ENCODE peak calls at places on chromosome 19, in five cellular contexts. U, P, T, S and Q are unnamed samples.
A peak's percentile ranks its signal among the peaks of the same experiment; 100 is the strongest.

GRCh38 chr19:13998426-13998825 is 7.7 kb downstream of the RFX1 start:
- DNase-seq in T (no peak), U (no peak), P (no peak), S (no peak), Q (no peak)

GRCh38 chr19:30911491-30911890 is 437.7 kb downstream of the TSHZ3 start:
- DNase-seq in S (no peak), P (no peak), U (no peak), T (no peak), Q (no peak)

GRCh38 chr19:10346509-10346908 is 7.1 kb upstream of the ICAM3 start:
- DNase-seq in T (no peak), S (no peak), P (no peak), U (peak; percentile 63), Q (no peak)

GRCh38 chr19:11025445-11025844 is 63.8 kb upstream of the LDLR start:
- DNase-seq in S (no peak), T (no peak), U (no peak), P (no peak), Q (no peak)

GRCh38 chr19:13241321-13242104 is 91.3 kb downstream of the IER2 start:
- DNase-seq in U (no peak), P (peak; percentile 61), S (no peak), T (no peak), Q (no peak)

GRCh38 chr19:5460748-5461147 is 5.5 kb downstream of the ZNRF4 start:
- DNase-seq in S (no peak), U (no peak), P (no peak), T (no peak), Q (no peak)

GRCh38 chr19:6039541-6040225 is 61.7 kb upstream of the RANBP3 start:
- DNase-seq in P (no peak), S (no peak), U (no peak), T (no peak), Q (no peak)

GRCh38 chr19:49497047-49497789 is 984 bp downstream of the RPS11 start:
- DNase-seq in U (peak; percentile 70), P (peak; percentile 52), T (peak; percentile 58), S (no peak), Q (no peak)

GRCh38 chr19:42634409-42635232 is 39.9 kb upstream of the CEACAM8 start:
- DNase-seq in T (peak; percentile 6), S (peak; percentile 10), P (peak; percentile 64), U (peak; percentile 55), Q (no peak)

GRCh38 chr19:45848922-45849321 is 14.0 kb downstream of the SYMPK start:
- DNase-seq in P (no peak), S (no peak), T (no peak), U (peak; percentile 17), Q (no peak)

GRCh38 chr19:8638078-8638619 is 7.7 kb downstream of the NFILZ start:
- DNase-seq in T (no peak), U (peak; percentile 37), S (no peak), P (no peak), Q (no peak)

GRCh38 chr19:33905937-33906577 is 109.4 kb downstream of the KCTD15 start:
- DNase-seq in P (peak; percentile 84), U (peak; percentile 27), S (no peak), T (no peak), Q (no peak)

GRCh38 chr19:29285878-29286277 is 72.9 kb upstream of the UQCRFS1 start:
- DNase-seq in T (no peak), U (no peak), S (no peak), P (peak; percentile 71), Q (no peak)